ENCODE peak calls at places on chromosomes 6 and 20, in ten cellular contexts. One of them, this sample, is unnamed.

GRCh38 chr6:166032366-166033171 is 135.1 kb downstream of the TBXT start:
- DNase-seq in activated CD8-positive, alpha-beta T cell treated with anti-CD3 and anti-CD28 coated beads for 36 hours: no peak
- DNase-seq in HFFc6: no peak
- DNase-seq in smooth muscle cell of the brain vasculature: peak; percentile 45
- DNase-seq in activated CD8-positive, alpha-beta memory T cell treated with anti-CD3 and anti-CD28 coated beads, Interleukin-2, amount 10 ng/mL, durations not matched to agents 7 days and 5 days: no peak
- DNase-seq in GM18507: no peak
- DNase-seq in NCI-H748 treated with DMSO at 0.1 percent for 48 hours: no peak
- DNase-seq in astrocyte of the spinal cord: peak; percentile 86
- DNase-seq in ELR: peak; percentile 85
- DNase-seq in NCI-H1105: no peak
- DNase-seq in this sample: no peak

GRCh38 chr6:127737009-127737486 is 160.1 kb downstream of the C6orf58 start:
- DNase-seq in HFFc6: peak; percentile 79
- DNase-seq in activated CD8-positive, alpha-beta T cell treated with anti-CD3 and anti-CD28 coated beads for 36 hours: peak; percentile 50
- DNase-seq in astrocyte of the spinal cord: peak; percentile 83
- DNase-seq in smooth muscle cell of the brain vasculature: peak; percentile 41
- DNase-seq in NCI-H1105: peak; percentile 73
- DNase-seq in activated CD8-positive, alpha-beta memory T cell treated with anti-CD3 and anti-CD28 coated beads, Interleukin-2, amount 10 ng/mL, durations not matched to agents 7 days and 5 days: peak; percentile 52
- DNase-seq in GM18507: peak; percentile 11
- DNase-seq in ELR: peak; percentile 80
- DNase-seq in NCI-H748 treated with DMSO at 0.1 percent for 48 hours: peak; percentile 79
- DNase-seq in this sample: no peak

GRCh38 chr20:38748863-38749153 is 548 bp downstream of the ACTR5 start:
- DNase-seq in NCI-H748 treated with DMSO at 0.1 percent for 48 hours: peak; percentile 32
- DNase-seq in activated CD8-positive, alpha-beta T cell treated with anti-CD3 and anti-CD28 coated beads for 36 hours: peak; percentile 68
- DNase-seq in activated CD8-positive, alpha-beta memory T cell treated with anti-CD3 and anti-CD28 coated beads, Interleukin-2, amount 10 ng/mL, durations not matched to agents 7 days and 5 days: peak; percentile 78
- DNase-seq in NCI-H1105: peak; percentile 48
- DNase-seq in HFFc6: no peak
- DNase-seq in GM18507: no peak
- DNase-seq in ELR: peak; percentile 32
- DNase-seq in astrocyte of the spinal cord: no peak
- DNase-seq in smooth muscle cell of the brain vasculature: no peak
- DNase-seq in this sample: no peak

GRCh38 chr20:50294164-50295088 is 103.8 kb downstream of the CEBPB start:
- DNase-seq in HFFc6: no peak
- DNase-seq in NCI-H748 treated with DMSO at 0.1 percent for 48 hours: no peak
- DNase-seq in GM18507: no peak
- DNase-seq in activated CD8-positive, alpha-beta T cell treated with anti-CD3 and anti-CD28 coated beads for 36 hours: no peak
- DNase-seq in smooth muscle cell of the brain vasculature: no peak
- DNase-seq in NCI-H1105: no peak
- DNase-seq in ELR: no peak
- DNase-seq in astrocyte of the spinal cord: no peak
- DNase-seq in activated CD8-positive, alpha-beta memory T cell treated with anti-CD3 and anti-CD28 coated beads, Interleukin-2, amount 10 ng/mL, durations not matched to agents 7 days and 5 days: no peak
- DNase-seq in this sample: no peak

GRCh38 chr6:85673198-85674139 is 30.8 kb upstream of the SYNCRIP start:
- DNase-seq in ELR: peak; percentile 58
- DNase-seq in NCI-H748 treated with DMSO at 0.1 percent for 48 hours: no peak
- DNase-seq in GM18507: no peak
- DNase-seq in astrocyte of the spinal cord: no peak
- DNase-seq in HFFc6: no peak
- DNase-seq in NCI-H1105: no peak
- DNase-seq in activated CD8-positive, alpha-beta memory T cell treated with anti-CD3 and anti-CD28 coated beads, Interleukin-2, amount 10 ng/mL, durations not matched to agents 7 days and 5 days: no peak
- DNase-seq in smooth muscle cell of the brain vasculature: no peak
- DNase-seq in activated CD8-positive, alpha-beta T cell treated with anti-CD3 and anti-CD28 coated beads for 36 hours: no peak
- DNase-seq in this sample: no peak

GRCh38 chr6:163454425-163454824 is 39.9 kb downstream of the QKI start:
- DNase-seq in HFFc6: no peak
- DNase-seq in ELR: no peak
- DNase-seq in activated CD8-positive, alpha-beta T cell treated with anti-CD3 and anti-CD28 coated beads for 36 hours: no peak
- DNase-seq in smooth muscle cell of the brain vasculature: no peak
- DNase-seq in NCI-H748 treated with DMSO at 0.1 percent for 48 hours: no peak
- DNase-seq in GM18507: no peak
- DNase-seq in astrocyte of the spinal cord: no peak
- DNase-seq in activated CD8-positive, alpha-beta memory T cell treated with anti-CD3 and anti-CD28 coated beads, Interleukin-2, amount 10 ng/mL, durations not matched to agents 7 days and 5 days: no peak
- DNase-seq in NCI-H1105: no peak
- DNase-seq in this sample: no peak

GRCh38 chr6:4133941-4134838 is 1.2 kb downstream of the ECI2 start:
- DNase-seq in NCI-H1105: no peak
- DNase-seq in GM18507: no peak
- DNase-seq in HFFc6: peak; percentile 11
- DNase-seq in NCI-H748 treated with DMSO at 0.1 percent for 48 hours: peak; percentile 19
- DNase-seq in ELR: peak; percentile 48
- DNase-seq in smooth muscle cell of the brain vasculature: no peak
- DNase-seq in activated CD8-positive, alpha-beta memory T cell treated with anti-CD3 and anti-CD28 coated beads, Interleukin-2, amount 10 ng/mL, durations not matched to agents 7 days and 5 days: peak; percentile 60
- DNase-seq in astrocyte of the spinal cord: peak; percentile 24
- DNase-seq in activated CD8-positive, alpha-beta T cell treated with anti-CD3 and anti-CD28 coated beads for 36 hours: peak; percentile 78
- DNase-seq in this sample: no peak

GRCh38 chr6:165922309-165922794 is 245.3 kb downstream of the TBXT start:
- DNase-seq in NCI-H1105: no peak
- DNase-seq in NCI-H748 treated with DMSO at 0.1 percent for 48 hours: no peak
- DNase-seq in HFFc6: no peak
- DNase-seq in activated CD8-positive, alpha-beta T cell treated with anti-CD3 and anti-CD28 coated beads for 36 hours: no peak
- DNase-seq in ELR: peak; percentile 51
- DNase-seq in astrocyte of the spinal cord: peak; percentile 74
- DNase-seq in GM18507: no peak
- DNase-seq in smooth muscle cell of the brain vasculature: peak; percentile 73
- DNase-seq in activated CD8-positive, alpha-beta memory T cell treated with anti-CD3 and anti-CD28 coated beads, Interleukin-2, amount 10 ng/mL, durations not matched to agents 7 days and 5 days: no peak
- DNase-seq in this sample: no peak

GRCh38 chr6:138012682-138013081 is 94.5 kb downstream of the PERP start:
- DNase-seq in activated CD8-positive, alpha-beta T cell treated with anti-CD3 and anti-CD28 coated beads for 36 hours: peak; percentile 23
- DNase-seq in astrocyte of the spinal cord: no peak
- DNase-seq in NCI-H1105: no peak
- DNase-seq in NCI-H748 treated with DMSO at 0.1 percent for 48 hours: no peak
- DNase-seq in HFFc6: no peak
- DNase-seq in GM18507: no peak
- DNase-seq in activated CD8-positive, alpha-beta memory T cell treated with anti-CD3 and anti-CD28 coated beads, Interleukin-2, amount 10 ng/mL, durations not matched to agents 7 days and 5 days: no peak
- DNase-seq in smooth muscle cell of the brain vasculature: no peak
- DNase-seq in ELR: no peak
- DNase-seq in this sample: no peak

GRCh38 chr6:12844284-12845223 is 128.0 kb downstream of the PHACTR1 start:
- DNase-seq in HFFc6: peak; percentile 32
- DNase-seq in astrocyte of the spinal cord: peak; percentile 16
- DNase-seq in activated CD8-positive, alpha-beta memory T cell treated with anti-CD3 and anti-CD28 coated beads, Interleukin-2, amount 10 ng/mL, durations not matched to agents 7 days and 5 days: no peak
- DNase-seq in smooth muscle cell of the brain vasculature: no peak
- DNase-seq in activated CD8-positive, alpha-beta T cell treated with anti-CD3 and anti-CD28 coated beads for 36 hours: no peak
- DNase-seq in NCI-H1105: no peak
- DNase-seq in NCI-H748 treated with DMSO at 0.1 percent for 48 hours: peak; percentile 2
- DNase-seq in ELR: peak; percentile 70
- DNase-seq in GM18507: no peak
- DNase-seq in this sample: no peak

GRCh38 chr6:169930799-169931198 is 179.4 kb downstream of the ERMARD start:
- DNase-seq in ELR: no peak
- DNase-seq in GM18507: no peak
- DNase-seq in activated CD8-positive, alpha-beta T cell treated with anti-CD3 and anti-CD28 coated beads for 36 hours: peak; percentile 46
- DNase-seq in activated CD8-positive, alpha-beta memory T cell treated with anti-CD3 and anti-CD28 coated beads, Interleukin-2, amount 10 ng/mL, durations not matched to agents 7 days and 5 days: no peak
- DNase-seq in astrocyte of the spinal cord: no peak
- DNase-seq in HFFc6: no peak
- DNase-seq in NCI-H748 treated with DMSO at 0.1 percent for 48 hours: no peak
- DNase-seq in smooth muscle cell of the brain vasculature: no peak
- DNase-seq in NCI-H1105: no peak
- DNase-seq in this sample: no peak

GRCh38 chr6:49582529-49582928 is 32.1 kb downstream of the C6orf141 start:
- DNase-seq in GM18507: no peak
- DNase-seq in activated CD8-positive, alpha-beta memory T cell treated with anti-CD3 and anti-CD28 coated beads, Interleukin-2, amount 10 ng/mL, durations not matched to agents 7 days and 5 days: no peak
- DNase-seq in ELR: no peak
- DNase-seq in activated CD8-positive, alpha-beta T cell treated with anti-CD3 and anti-CD28 coated beads for 36 hours: no peak
- DNase-seq in HFFc6: no peak
- DNase-seq in NCI-H748 treated with DMSO at 0.1 percent for 48 hours: no peak
- DNase-seq in NCI-H1105: no peak
- DNase-seq in astrocyte of the spinal cord: peak; percentile 5
- DNase-seq in smooth muscle cell of the brain vasculature: no peak
- DNase-seq in this sample: no peak

GRCh38 chr6:829646-830045 is 136.7 kb upstream of the EXOC2 start:
- DNase-seq in HFFc6: no peak
- DNase-seq in ELR: no peak
- DNase-seq in astrocyte of the spinal cord: no peak
- DNase-seq in NCI-H748 treated with DMSO at 0.1 percent for 48 hours: no peak
- DNase-seq in NCI-H1105: no peak
- DNase-seq in GM18507: no peak
- DNase-seq in activated CD8-positive, alpha-beta memory T cell treated with anti-CD3 and anti-CD28 coated beads, Interleukin-2, amount 10 ng/mL, durations not matched to agents 7 days and 5 days: no peak
- DNase-seq in activated CD8-positive, alpha-beta T cell treated with anti-CD3 and anti-CD28 coated beads for 36 hours: no peak
- DNase-seq in smooth muscle cell of the brain vasculature: no peak
- DNase-seq in this sample: no peak

GRCh38 chr20:56380375-56380774 is 11.6 kb downstream of the AURKA start:
- DNase-seq in smooth muscle cell of the brain vasculature: no peak
- DNase-seq in astrocyte of the spinal cord: peak; percentile 12
- DNase-seq in activated CD8-positive, alpha-beta memory T cell treated with anti-CD3 and anti-CD28 coated beads, Interleukin-2, amount 10 ng/mL, durations not matched to agents 7 days and 5 days: no peak
- DNase-seq in activated CD8-positive, alpha-beta T cell treated with anti-CD3 and anti-CD28 coated beads for 36 hours: no peak
- DNase-seq in GM18507: no peak
- DNase-seq in HFFc6: peak; percentile 74
- DNase-seq in ELR: no peak
- DNase-seq in NCI-H748 treated with DMSO at 0.1 percent for 48 hours: no peak
- DNase-seq in NCI-H1105: no peak
- DNase-seq in this sample: no peak

This sample was measured in vagina.